ENCODE peak calls at places on chromosome 14, in seven cellular contexts. L is activated CD8-positive, alpha-beta memory T cell treated with anti-CD3 and anti-CD28 coated beads, Interleukin-2, amount 50 U/mL, for 4 hours; R is posterior cingulate gyrus; T is GM19239; N is neural progenitor cell; Y is T follicular helper cell; X is 8988T. B is an unnamed sample.

GRCh38 chr14:90454041-90455000 is 57.5 kb downstream of the CALM1 start:
- DNase-seq in L (no peak), R (peak), T (no peak), N (peak), Y (no peak), X (peak), B (no peak)

GRCh38 chr14:98428483-98428994 is 843.5 kb downstream of the BCL11B start:
- DNase-seq in L (no peak), R (no peak), T (no peak), N (no peak), Y (no peak), X (no peak), B (no peak)

GRCh38 chr14:33364536-33364935 is 425.9 kb downstream of the NPAS3 start:
- DNase-seq in L (no peak), R (no peak), T (no peak), N (peak), Y (no peak), X (no peak), B (no peak)

GRCh38 chr14:58133739-58134138 is 18.3 kb downstream of the ARMH4 start:
- DNase-seq in L (no peak), R (no peak), T (no peak), N (no peak), Y (no peak), X (no peak), B (no peak)

GRCh38 chr14:80202888-80203562 is 8.3 kb downstream of the DIO2 start:
- DNase-seq in L (no peak), R (peak), T (peak), N (peak), Y (no peak), X (no peak), B (no peak)

GRCh38 chr14:47619397-47619796 is 56.0 kb downstream of the MDGA2 start:
- DNase-seq in L (no peak), R (no peak), T (no peak), N (no peak), Y (no peak), X (no peak), B (no peak)

GRCh38 chr14:68853749-68854148 is 60.9 kb upstream of the ZFP36L1 start:
- DNase-seq in L (no peak), R (no peak), T (no peak), N (no peak), Y (no peak), X (no peak), B (no peak)

GRCh38 chr14:101503431-101504095 is 57.7 kb upstream of the DIO3 start:
- DNase-seq in L (no peak), R (peak), T (no peak), N (no peak), Y (no peak), X (peak), B (peak)

GRCh38 chr14:89484445-89484844 is 67.4 kb upstream of the FOXN3 start:
- DNase-seq in L (no peak), R (peak), T (no peak), N (no peak), Y (no peak), X (no peak), B (no peak)

GRCh38 chr14:100416921-100417451 is 93.8 kb downstream of the SLC25A47 start:
- DNase-seq in L (no peak), R (no peak), T (no peak), N (no peak), Y (no peak), X (no peak), B (no peak)